ENCODE peak calls at places on chromosomes 2 and 18, in five cellular contexts. E, V, K, S and Y are unnamed samples.

GRCh38 chr2:74513605-74514367 is 464 bp upstream of the TLX2 start:
- DNase-seq in E (no peak), V (peak), K (no peak), S (no peak), Y (no peak)

GRCh38 chr18:8257851-8258434 is 351.3 kb upstream of the RAB12 start:
- DNase-seq in E (no peak), V (no peak), K (no peak), S (no peak), Y (no peak)

GRCh38 chr18:43571078-43571689 is 293.9 kb upstream of the SYT4 start:
- DNase-seq in E (peak), V (no peak), K (peak), S (peak), Y (peak)

GRCh38 chr18:55786651-55787272 is 198.8 kb upstream of the TCF4 start:
- DNase-seq in E (no peak), V (no peak), K (no peak), S (peak), Y (peak)

GRCh38 chr2:158291544-158292175 is 164.9 kb downstream of the CCDC148 start:
- DNase-seq in E (no peak), V (no peak), K (no peak), S (no peak), Y (no peak)

GRCh38 chr18:48099481-48100167 is 169.2 kb upstream of the SMAD2 start:
- DNase-seq in E (no peak), V (no peak), K (no peak), S (no peak), Y (no peak)

GRCh38 chr2:109144271-109144670 is 15.3 kb downstream of the SH3RF3 start:
- DNase-seq in E (no peak), V (no peak), K (no peak), S (no peak), Y (no peak)

GRCh38 chr2:159989249-159989648 is 73.2 kb downstream of the PLA2R1 start:
- DNase-seq in E (no peak), V (no peak), K (no peak), S (no peak), Y (no peak)

GRCh38 chr2:1743396-1744150 is 742 bp downstream of the PXDN start:
- DNase-seq in E (peak), V (no peak), K (no peak), S (peak), Y (no peak)

GRCh38 chr2:6993230-6993640 is 76.0 kb downstream of the RNF144A start:
- DNase-seq in E (no peak), V (peak), K (no peak), S (no peak), Y (no peak)

GRCh38 chr2:230830428-230830827 is 34.3 kb upstream of the ITM2C start:
- DNase-seq in E (peak), V (no peak), K (no peak), S (no peak), Y (no peak)

GRCh38 chr18:59402432-59403090 is 43.5 kb upstream of the LMAN1 start:
- DNase-seq in E (peak), V (peak), K (peak), S (peak), Y (peak)

GRCh38 chr2:166539340-166540162 is 45.5 kb upstream of the SCN7A start:
- DNase-seq in E (peak), V (no peak), K (peak), S (peak), Y (peak)

GRCh38 chr2:11405599-11406491 is 60.1 kb downstream of the E2F6 start:
- DNase-seq in E (no peak), V (no peak), K (no peak), S (peak), Y (no peak)

GRCh38 chr2:10377052-10377746 is 70.9 kb downstream of the ODC1 start:
- DNase-seq in E (no peak), V (no peak), K (no peak), S (no peak), Y (no peak)

GRCh38 chr2:96184188-96184587 is 24.4 kb downstream of the STARD7 start:
- DNase-seq in E (no peak), V (no peak), K (no peak), S (no peak), Y (no peak)
- TF ChIP-seq POLR2A in E (no peak), V (no peak), K (no peak), S (no peak), Y (no peak)

DNA sequence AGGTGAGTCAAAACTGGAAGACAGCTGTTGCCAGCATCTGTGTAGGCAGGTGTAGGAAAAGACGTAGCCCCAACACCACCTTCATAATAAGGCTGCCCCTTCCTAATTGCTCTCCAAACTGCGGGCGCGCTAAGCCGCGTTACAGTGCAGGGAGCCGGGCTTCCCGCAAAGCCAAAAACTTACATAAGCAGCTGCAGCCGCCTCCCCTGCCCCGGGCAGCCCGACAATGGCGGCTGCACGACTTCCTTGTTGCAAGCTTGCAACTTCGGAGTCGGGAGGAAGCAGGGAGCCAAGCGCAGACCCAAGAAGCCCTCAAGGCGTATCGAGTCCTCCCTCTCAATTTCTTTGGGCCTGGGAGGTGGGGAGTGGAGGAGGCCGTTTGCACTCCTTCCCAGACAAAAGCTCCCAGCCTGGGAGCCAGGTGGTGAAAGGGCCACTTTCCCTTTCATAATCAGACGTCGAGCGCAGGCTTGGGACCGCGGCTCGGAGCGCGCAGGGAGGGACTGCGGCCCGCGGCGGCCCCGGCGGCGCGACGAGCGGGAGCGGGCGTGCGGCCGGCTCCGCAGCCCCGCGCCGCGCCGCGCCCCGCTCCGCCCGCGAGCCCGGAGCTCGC is 802 bp downstream of the ZBTB14 start:
- DNase-seq in E (peak), V (peak), K (peak), S (peak), Y (peak)
- TF ChIP-seq POLR2A in E (peak), V (no peak), K (peak), S (no peak), Y (peak)

DNA sequence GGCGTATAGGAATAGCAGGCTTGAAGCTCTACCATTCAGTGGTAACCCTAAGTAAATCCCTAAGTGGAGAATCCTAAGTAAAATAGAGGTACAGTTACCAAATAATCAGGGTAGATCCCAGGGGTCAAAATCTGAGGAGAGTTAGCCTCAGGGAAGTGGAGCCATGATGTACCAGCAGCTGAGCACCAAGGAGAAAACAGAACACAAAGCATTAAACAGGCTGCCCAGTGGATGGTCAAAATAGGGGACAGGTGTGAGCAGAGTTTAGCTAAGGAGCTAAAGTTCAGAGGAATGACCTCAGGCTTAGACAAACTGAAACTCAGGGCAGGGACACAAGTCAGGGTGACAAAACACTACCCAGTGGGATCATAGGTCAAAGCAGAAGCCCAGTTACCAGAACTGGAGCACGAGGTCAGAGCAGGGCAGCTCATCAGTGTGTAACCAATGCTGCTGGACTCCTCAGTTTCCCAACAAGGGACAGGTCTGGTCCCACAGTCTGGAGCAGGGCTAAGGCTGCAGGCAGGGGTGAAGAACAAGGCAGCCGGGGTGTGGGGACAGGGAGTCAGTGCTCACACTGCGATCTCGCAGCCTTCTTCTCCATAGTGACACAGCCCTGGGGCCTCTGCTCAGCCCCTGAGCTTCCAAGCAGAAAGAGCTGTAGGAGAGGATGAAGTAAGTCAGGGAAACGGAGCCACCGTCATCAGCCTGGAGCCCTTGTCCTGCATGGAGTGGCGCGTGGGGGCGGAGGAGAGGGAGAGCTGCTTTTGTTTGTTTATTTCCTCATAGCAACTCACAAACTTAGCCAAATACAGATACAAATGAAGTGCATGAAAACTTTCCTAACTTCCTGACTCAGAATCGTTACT is 264.0 kb downstream of the MREG start:
- DNase-seq in E (no peak), V (peak), K (peak), S (peak), Y (no peak)
- TF ChIP-seq POLR2A in E (no peak), V (no peak), K (no peak), S (no peak), Y (no peak)

GRCh38 chr2:219177594-219178376 is at the start of gene RETREG2:
- DNase-seq in E (peak), V (peak), K (peak), S (peak), Y (peak)
- TF ChIP-seq POLR2A in E (peak), V (peak), K (peak), S (peak), Y (peak)